ENCODE peak calls at places on chromosome 17, in five cellular contexts. U is stimulated activated CD4-positive, alpha-beta T cell treated with anti-CD3 and anti-CD28 coated beads, Interleukin-2, amount 100 ng/mL, for 48 hours; K is hypothalamus; Q is activated T-cell treated with anti-CD3 and anti-CD28 coated beads for 1 hour; G is GM03348. F is an unnamed sample.

GRCh38 chr17:79849953-79850352 is 10.7 kb upstream of the CBX4 start:
- DNase-seq in G (no peak), U (no peak), K (no peak), Q (no peak), F (no peak)

GRCh38 chr17:46950615-46950996 is 27.6 kb downstream of the GOSR2 start:
- DNase-seq in G (no peak), K (no peak), Q (no peak), U (no peak), F (no peak)

GRCh38 chr17:1629647-1630310 is 1.1 kb upstream of the SLC43A2 start:
- DNase-seq in G (peak; percentile 72), U (peak; percentile 80), Q (peak; percentile 57), K (peak; percentile 43), F (peak; percentile 64)

GRCh38 chr17:75551276-75551675 is 25.8 kb downstream of the LLGL2 start:
- DNase-seq in Q (no peak), K (no peak), U (no peak), G (no peak), F (no peak)

GRCh38 chr17:36494674-36495073 is 8.2 kb downstream of the ZNHIT3 start:
- DNase-seq in G (no peak), K (no peak), U (no peak), Q (no peak), F (no peak)

GRCh38 chr17:41957058-41957868 is 9.3 kb upstream of the CNP start:
- DNase-seq in G (peak; percentile 26), K (no peak), Q (no peak), U (no peak), F (no peak)

GRCh38 chr17:12282056-12282455 is 261.4 kb downstream of the MAP2K4 start:
- DNase-seq in U (no peak), G (peak; percentile 9), Q (no peak), K (no peak), F (no peak)

GRCh38 chr17:50099003-50099402 is 3.9 kb downstream of the PDK2 start:
- DNase-seq in K (no peak), Q (no peak), G (no peak), U (no peak), F (no peak)

GRCh38 chr17:77465358-77466041 is 324.7 kb downstream of the SEC14L1 start:
- DNase-seq in Q (peak; percentile 65), G (peak; percentile 66), U (no peak), K (peak; percentile 23), F (no peak)

GRCh38 chr17:45578516-45579455 is 88.3 kb upstream of the PLEKHM1 start:
- DNase-seq in K (no peak), G (no peak), U (no peak), Q (no peak), F (no peak)

GRCh38 chr17:36918260-36918691 is 19.0 kb upstream of the LHX1 start:
- DNase-seq in Q (no peak), G (no peak), K (no peak), U (no peak), F (no peak)

GRCh38 chr17:41657936-41658335 is 30.7 kb upstream of the EIF1 start:
- DNase-seq in G (no peak), Q (no peak), K (no peak), U (no peak), F (no peak)

GRCh38 chr17:63124536-63124935 is 158.5 kb downstream of the TANC2 start:
- DNase-seq in Q (no peak), U (no peak), K (no peak), G (no peak), F (no peak)

GRCh38 chr17:4947411-4948165 is 742 bp downstream of the PFN1 start:
- DNase-seq in G (peak; percentile 78), U (peak; percentile 64), Q (peak; percentile 60), K (no peak), F (no peak)

GRCh38 chr17:75610103-75610984 is 22.7 kb downstream of the MYO15B start:
- DNase-seq in G (no peak), K (no peak), Q (no peak), U (no peak), F (no peak)

GRCh38 chr17:45742251-45742650 is 41.9 kb upstream of the CRHR1 start:
- DNase-seq in G (no peak), K (no peak), U (no peak), Q (no peak), F (no peak)